ENCODE peak calls at places on chromosomes 2 and 18, in four cellular contexts. One of them, this sample, is unnamed.
A peak's percentile ranks its signal among the peaks of the same experiment; 100 is the strongest.

GRCh38 chr2:74653985-74654882 is at the start of gene SEMA4F:
- DNase-seq in upper lobe of left lung: peak; percentile 97
- DNase-seq in breast epithelium: peak; percentile 94
- DNase-seq in transverse colon: peak; percentile 98
- DNase-seq in this sample: peak; percentile 95

GRCh38 chr2:194252127-194252526 is 1404.9 kb upstream of the SLC39A10 start:
- DNase-seq in upper lobe of left lung: no peak
- DNase-seq in breast epithelium: no peak
- DNase-seq in transverse colon: no peak
- DNase-seq in this sample: no peak

GRCh38 chr2:233115761-233116160 is 55.6 kb downstream of the INPP5D start:
- DNase-seq in upper lobe of left lung: no peak
- DNase-seq in breast epithelium: no peak
- DNase-seq in transverse colon: no peak
- DNase-seq in this sample: no peak

GRCh38 chr2:102893870-102894269 is 132.0 kb downstream of the TMEM182 start:
- DNase-seq in upper lobe of left lung: no peak
- DNase-seq in breast epithelium: no peak
- DNase-seq in transverse colon: no peak
- DNase-seq in this sample: no peak

GRCh38 chr2:23394700-23395099 is 9.7 kb downstream of the KLHL29 start:
- DNase-seq in upper lobe of left lung: no peak
- DNase-seq in breast epithelium: no peak
- DNase-seq in transverse colon: no peak
- DNase-seq in this sample: no peak

GRCh38 chr2:148391324-148391723 is 253.2 kb upstream of the EPC2 start:
- DNase-seq in upper lobe of left lung: no peak
- DNase-seq in breast epithelium: no peak
- DNase-seq in transverse colon: no peak
- DNase-seq in this sample: no peak

GRCh38 chr2:53740170-53740569 is 27.4 kb upstream of the CHAC2 start:
- DNase-seq in upper lobe of left lung: no peak
- DNase-seq in breast epithelium: no peak
- DNase-seq in transverse colon: no peak
- DNase-seq in this sample: no peak

GRCh38 chr18:11259421-11259820 is 110.1 kb upstream of the PIEZO2 start:
- DNase-seq in upper lobe of left lung: peak; percentile 51
- DNase-seq in breast epithelium: no peak
- DNase-seq in transverse colon: peak; percentile 19
- DNase-seq in this sample: no peak

GRCh38 chr2:225270861-225271260 is 128.6 kb upstream of the NYAP2 start:
- DNase-seq in upper lobe of left lung: peak; percentile 22
- DNase-seq in breast epithelium: no peak
- DNase-seq in transverse colon: no peak
- DNase-seq in this sample: no peak

GRCh38 chr18:65788373-65788772 is 37.6 kb downstream of the CDH7 start:
- DNase-seq in upper lobe of left lung: no peak
- DNase-seq in breast epithelium: no peak
- DNase-seq in transverse colon: no peak
- DNase-seq in this sample: no peak

GRCh38 chr2:176383836-176384442 is 114.7 kb downstream of the MTX2 start:
- DNase-seq in upper lobe of left lung: no peak
- DNase-seq in breast epithelium: no peak
- DNase-seq in transverse colon: no peak
- DNase-seq in this sample: no peak

GRCh38 chr2:102142829-102143449 is 393 bp downstream of the IL1R1 start:
- DNase-seq in upper lobe of left lung: peak; percentile 42
- DNase-seq in breast epithelium: no peak
- DNase-seq in transverse colon: no peak
- DNase-seq in this sample: no peak

GRCh38 chr2:112959109-112959591 is 18.7 kb upstream of the IL36G start:
- DNase-seq in upper lobe of left lung: no peak
- DNase-seq in breast epithelium: no peak
- DNase-seq in transverse colon: no peak
- DNase-seq in this sample: no peak

GRCh38 chr2:152716805-152717241 is 438 bp downstream of the PRPF40A start:
- DNase-seq in upper lobe of left lung: peak; percentile 27
- DNase-seq in breast epithelium: no peak
- DNase-seq in transverse colon: peak; percentile 35
- DNase-seq in this sample: no peak

GRCh38 chr2:197163755-197164753 is 146.5 kb downstream of the ANKRD44 start:
- DNase-seq in upper lobe of left lung: no peak
- DNase-seq in breast epithelium: no peak
- DNase-seq in transverse colon: no peak
- DNase-seq in this sample: no peak

GRCh38 chr18:23994361-23994902 is 20.1 kb upstream of the TTC39C start:
- DNase-seq in upper lobe of left lung: peak; percentile 73
- DNase-seq in breast epithelium: peak; percentile 36
- DNase-seq in transverse colon: peak; percentile 30
- DNase-seq in this sample: peak; percentile 36

GRCh38 chr2:11109002-11109401 is 46.3 kb upstream of the SLC66A3 start:
- DNase-seq in upper lobe of left lung: no peak
- DNase-seq in breast epithelium: no peak
- DNase-seq in transverse colon: no peak
- DNase-seq in this sample: no peak

GRCh38 chr18:3709166-3709565 is 259.2 kb downstream of the TGIF1 start:
- DNase-seq in upper lobe of left lung: no peak
- DNase-seq in breast epithelium: no peak
- DNase-seq in transverse colon: no peak
- DNase-seq in this sample: no peak

GRCh38 chr2:53177342-53177741 is 590.3 kb upstream of the CHAC2 start:
- DNase-seq in upper lobe of left lung: no peak
- DNase-seq in breast epithelium: no peak
- DNase-seq in transverse colon: no peak
- DNase-seq in this sample: no peak

GRCh38 chr2:231601356-231602229 is 8.9 kb downstream of the TEX44 start:
- DNase-seq in upper lobe of left lung: peak; percentile 91
- DNase-seq in breast epithelium: peak; percentile 80
- DNase-seq in transverse colon: peak; percentile 91
- DNase-seq in this sample: peak; percentile 77

GRCh38 chr2:48991415-48992131 is 162.7 kb downstream of the FSHR start:
- DNase-seq in upper lobe of left lung: no peak
- DNase-seq in breast epithelium: no peak
- DNase-seq in transverse colon: no peak
- DNase-seq in this sample: no peak

GRCh38 chr2:36615214-36615613 is 17.2 kb upstream of the FEZ2 start:
- DNase-seq in upper lobe of left lung: no peak
- DNase-seq in breast epithelium: no peak
- DNase-seq in transverse colon: no peak
- DNase-seq in this sample: no peak

GRCh38 chr18:57430166-57430958 is 4.8 kb upstream of the ONECUT2 start:
- DNase-seq in upper lobe of left lung: no peak
- DNase-seq in breast epithelium: no peak
- DNase-seq in transverse colon: no peak
- DNase-seq in this sample: no peak

GRCh38 chr2:9294764-9295163 is 88.2 kb downstream of the ASAP2 start:
- DNase-seq in upper lobe of left lung: no peak
- DNase-seq in breast epithelium: no peak
- DNase-seq in transverse colon: no peak
- DNase-seq in this sample: no peak

GRCh38 chr18:31661965-31662364 is 22.4 kb downstream of the B4GALT6 start:
- DNase-seq in upper lobe of left lung: no peak
- DNase-seq in breast epithelium: no peak
- DNase-seq in transverse colon: no peak
- DNase-seq in this sample: no peak

GRCh38 chr18:73340135-73340934 is 472.5 kb upstream of the NETO1 start:
- DNase-seq in upper lobe of left lung: no peak
- DNase-seq in breast epithelium: no peak
- DNase-seq in transverse colon: no peak
- DNase-seq in this sample: no peak

GRCh38 chr2:49045083-49045482 is 109.2 kb downstream of the FSHR start:
- DNase-seq in upper lobe of left lung: no peak
- DNase-seq in breast epithelium: no peak
- DNase-seq in transverse colon: no peak
- DNase-seq in this sample: no peak

GRCh38 chr2:10080536-10081304 is 509 bp upstream of the CYS1 start:
- DNase-seq in upper lobe of left lung: no peak
- DNase-seq in breast epithelium: no peak
- DNase-seq in transverse colon: no peak
- DNase-seq in this sample: no peak

GRCh38 chr2:161426788-161427412 is 10.8 kb downstream of the TBR1 start:
- DNase-seq in upper lobe of left lung: no peak
- DNase-seq in breast epithelium: no peak
- DNase-seq in transverse colon: no peak
- DNase-seq in this sample: no peak

GRCh38 chr2:64604929-64605550 is 48.7 kb downstream of the SERTAD2 start:
- DNase-seq in upper lobe of left lung: no peak
- DNase-seq in breast epithelium: no peak
- DNase-seq in transverse colon: no peak
- DNase-seq in this sample: peak; percentile 35

GRCh38 chr2:19228092-19228670 is 130.2 kb downstream of the OSR1 start:
- DNase-seq in upper lobe of left lung: no peak
- DNase-seq in breast epithelium: no peak
- DNase-seq in transverse colon: no peak
- DNase-seq in this sample: no peak

GRCh38 chr18:35179906-35180305 is 60.9 kb upstream of the ZNF397 start:
- DNase-seq in upper lobe of left lung: no peak
- DNase-seq in breast epithelium: no peak
- DNase-seq in transverse colon: no peak
- DNase-seq in this sample: no peak

GRCh38 chr18:35178260-35178659 is 62.6 kb upstream of the ZNF397 start:
- DNase-seq in upper lobe of left lung: no peak
- DNase-seq in breast epithelium: no peak
- DNase-seq in transverse colon: no peak
- DNase-seq in this sample: no peak

GRCh38 chr18:35183846-35184245 is 57.0 kb upstream of the ZNF397 start:
- DNase-seq in upper lobe of left lung: no peak
- DNase-seq in breast epithelium: no peak
- DNase-seq in transverse colon: no peak
- DNase-seq in this sample: no peak

GRCh38 chr18:35185771-35186170 is 55.1 kb upstream of the ZNF397 start:
- DNase-seq in upper lobe of left lung: no peak
- DNase-seq in breast epithelium: peak; percentile 41
- DNase-seq in transverse colon: no peak
- DNase-seq in this sample: no peak

DNA sequence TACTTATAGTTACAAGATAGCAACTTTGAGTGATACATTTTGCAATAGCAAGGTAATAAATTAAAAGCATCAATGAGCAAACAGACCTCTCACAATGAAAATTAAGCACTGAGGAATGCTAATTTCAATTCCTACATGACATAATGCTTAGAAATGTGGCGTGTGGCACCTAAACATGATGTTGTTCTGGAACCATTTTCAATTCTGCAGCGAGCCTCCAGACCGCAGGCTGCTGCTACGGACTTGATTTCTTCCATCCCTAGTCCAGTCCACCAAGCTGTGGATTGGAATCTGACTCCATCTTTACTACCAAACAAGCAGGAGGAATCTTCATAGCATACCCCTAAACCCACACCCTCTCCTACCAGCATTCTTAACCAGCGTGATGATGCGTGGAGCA is 58.7 kb upstream of the ZNF397 start:
- DNase-seq in upper lobe of left lung: no peak
- DNase-seq in breast epithelium: no peak
- DNase-seq in transverse colon: no peak
- DNase-seq in this sample: no peak
- H3K27ac ChIP-seq in upper lobe of left lung: no peak overlapping the region
- H3K27ac ChIP-seq in breast epithelium: no peak overlapping the region
- H3K27ac ChIP-seq in transverse colon: no peak overlapping the region
- H3K27ac ChIP-seq in this sample: no peak overlapping the region

GRCh38 chr18:68428666-68429065 is 286.2 kb downstream of the TMX3 start:
- DNase-seq in upper lobe of left lung: no peak
- DNase-seq in breast epithelium: no peak
- DNase-seq in transverse colon: no peak
- DNase-seq in this sample: no peak

GRCh38 chr18:68426731-68427315 is 288.1 kb downstream of the TMX3 start:
- DNase-seq in upper lobe of left lung: no peak
- DNase-seq in breast epithelium: no peak
- DNase-seq in transverse colon: no peak
- DNase-seq in this sample: no peak

GRCh38 chr18:68429111-68429510 is 285.8 kb downstream of the TMX3 start:
- DNase-seq in upper lobe of left lung: no peak
- DNase-seq in breast epithelium: no peak
- DNase-seq in transverse colon: no peak
- DNase-seq in this sample: no peak

GRCh38 chr18:68429809-68430208 is 285.1 kb downstream of the TMX3 start:
- DNase-seq in upper lobe of left lung: no peak
- DNase-seq in breast epithelium: no peak
- DNase-seq in transverse colon: no peak
- DNase-seq in this sample: no peak

DNA sequence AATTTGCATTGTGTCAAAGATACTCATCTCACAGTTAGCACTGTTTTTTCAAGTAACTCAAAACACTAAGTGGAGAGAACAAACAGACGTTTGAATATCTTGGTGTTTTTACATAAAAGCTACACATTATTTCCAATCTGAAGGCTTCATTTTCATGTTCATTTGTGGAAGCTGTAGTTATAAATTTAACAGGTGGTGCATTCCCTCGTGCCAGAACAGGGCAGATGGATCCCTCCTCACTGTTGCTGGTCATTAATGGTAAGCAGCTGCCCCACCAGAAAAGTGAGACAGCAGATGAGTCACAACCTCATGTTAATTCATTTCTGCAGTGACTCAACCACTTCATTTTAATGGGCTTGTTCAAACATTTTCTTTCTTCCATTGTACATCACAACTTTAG is 286.9 kb downstream of the TMX3 start:
- DNase-seq in upper lobe of left lung: no peak
- DNase-seq in breast epithelium: no peak
- DNase-seq in transverse colon: no peak
- DNase-seq in this sample: no peak
- TF ChIP-seq POLR2AphosphoS5 in upper lobe of left lung: no peak
- TF ChIP-seq POLR2AphosphoS5 in breast epithelium: no peak
- TF ChIP-seq POLR2AphosphoS5 in transverse colon: no peak
- TF ChIP-seq POLR2AphosphoS5 in this sample: no peak

GRCh38 chr2:3379647-3380534 is at the start of gene TRAPPC12:
- DNase-seq in upper lobe of left lung: peak; percentile 94
- DNase-seq in breast epithelium: peak; percentile 85
- DNase-seq in transverse colon: peak; percentile 94
- DNase-seq in this sample: peak; percentile 77
- H3K4me1 ChIP-seq in upper lobe of left lung: peaks cover 29% of the 10 kb centered on the region
- H3K4me1 ChIP-seq in breast epithelium: no peaks in the 10 kb centered on the region
- H3K4me1 ChIP-seq in transverse colon: peaks cover 15% of the 10 kb centered on the region
- H3K4me1 ChIP-seq in this sample: no peaks in the 10 kb centered on the region

DNA sequence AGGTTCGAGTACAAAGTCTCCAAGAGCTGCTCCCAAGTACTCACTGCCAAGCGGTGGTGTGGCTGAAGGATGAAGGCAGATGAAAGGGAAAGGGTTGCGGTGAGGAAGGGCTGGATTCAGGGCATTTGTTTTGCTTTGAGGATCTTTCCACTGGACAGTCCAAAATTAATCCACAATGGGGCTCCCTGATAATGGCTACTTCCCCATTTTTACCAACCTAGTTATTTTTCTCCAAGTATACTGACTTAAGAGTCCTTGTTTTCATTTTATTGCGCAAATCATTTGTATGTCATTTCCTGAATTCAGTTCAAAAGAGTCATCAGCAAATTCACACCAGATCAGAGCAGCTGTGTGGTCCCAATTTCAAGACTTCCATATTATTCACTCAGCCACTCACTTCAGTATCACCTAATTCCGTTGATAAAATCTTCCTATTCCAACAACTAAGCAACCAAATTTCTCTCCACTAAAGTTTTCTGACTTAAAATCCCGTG is 497 bp upstream of the SESTD1 start:
- DNase-seq in upper lobe of left lung: no peak
- DNase-seq in breast epithelium: no peak
- DNase-seq in transverse colon: no peak
- DNase-seq in this sample: no peak
- H3K27ac ChIP-seq in upper lobe of left lung: peak overlapping the region; percentile 89
- H3K27ac ChIP-seq in breast epithelium: peak overlapping the region; percentile 98
- H3K27ac ChIP-seq in transverse colon: peak overlapping the region; percentile 83
- H3K27ac ChIP-seq in this sample: peak overlapping the region; percentile 70

This sample was measured in prostate gland.